ENCODE peak calls at places on chromosomes 6 and 20, in four cellular contexts. H is GM19239; B is activated naive CD4-positive, alpha-beta T cell; N is fibroblast of the conjunctiva. P is an unnamed sample.
A peak's percentile ranks its signal among the peaks of the same experiment; 100 is the strongest.

GRCh38 chr20:63945031-63945658 is 11.1 kb downstream of the UCKL1 start:
- DNase-seq in H (no peak), B (no peak), N (no peak), P (no peak)

GRCh38 chr20:63354636-63355385 is 6.3 kb downstream of the CHRNA4 start:
- DNase-seq in N (no peak), H (no peak), B (no peak), P (no peak)

GRCh38 chr20:33183292-33183691 is 15.3 kb downstream of the BPIFA2 start:
- DNase-seq in H (no peak), B (no peak), N (no peak), P (no peak)

GRCh38 chr6:43242908-43243648 is at the start of gene TTBK1:
- DNase-seq in B (no peak), N (no peak), H (no peak), P (peak; percentile 65)

GRCh38 chr20:17652411-17652810 is 29.6 kb downstream of the RRBP1 start:
- DNase-seq in N (no peak), B (no peak), H (no peak), P (no peak)

GRCh38 chr20:59515013-59515905 is 89.1 kb upstream of the PHACTR3 start:
- DNase-seq in H (no peak), B (no peak), N (peak; percentile 21), P (peak; percentile 64)

GRCh38 chr6:148857817-148858390 is 111.1 kb downstream of the UST start:
- DNase-seq in H (no peak), N (no peak), B (no peak), P (no peak)

GRCh38 chr6:131107166-131107565 is 28.1 kb upstream of the AKAP7 start:
- DNase-seq in N (no peak), B (no peak), H (no peak), P (no peak)

GRCh38 chr20:25499855-25500434 is 85.4 kb downstream of the NINL start:
- DNase-seq in B (no peak), H (no peak), N (no peak), P (no peak)

GRCh38 chr6:145643760-145644159 is 91.6 kb downstream of the EPM2A start:
- DNase-seq in B (no peak), H (no peak), N (no peak), P (no peak)

GRCh38 chr6:84422380-84422968 is 195.0 kb upstream of the CEP162 start:
- DNase-seq in N (peak; percentile 49), B (no peak), H (peak; percentile 1), P (no peak)

GRCh38 chr20:13554706-13555105 is 84.0 kb downstream of the TASP1 start:
- DNase-seq in N (no peak), B (no peak), H (no peak), P (no peak)

GRCh38 chr6:42313941-42314570 is 96.4 kb upstream of the MRPS10 start:
- DNase-seq in N (no peak), B (no peak), H (no peak), P (no peak)

GRCh38 chr6:37175332-37176267 is 5.6 kb downstream of the PIM1 start:
- DNase-seq in N (no peak), B (no peak), H (no peak), P (no peak)

GRCh38 chr20:21613512-21613911 is 92.0 kb upstream of the PAX1 start:
- DNase-seq in H (no peak), N (no peak), B (no peak), P (no peak)

GRCh38 chr6:42025066-42025789 is 25.1 kb upstream of the TAF8 start:
- DNase-seq in N (no peak), B (no peak), H (no peak), P (no peak)

GRCh38 chr6:117309069-117309468 is 43.7 kb downstream of the VGLL2 start:
- DNase-seq in H (no peak), N (no peak), B (no peak), P (no peak)

GRCh38 chr6:107033136-107033535 is 5.1 kb downstream of the MTRES1 start:
- DNase-seq in H (no peak), N (no peak), B (no peak), P (no peak)

GRCh38 chr6:40722553-40723258 is 135.5 kb upstream of the LRFN2 start:
- DNase-seq in B (no peak), H (no peak), N (no peak), P (no peak)

GRCh38 chr6:85390775-85391174 is 59.1 kb upstream of the NT5E start:
- DNase-seq in B (no peak), H (no peak), N (no peak), P (no peak)

GRCh38 chr6:137927777-137928218 is 60.7 kb downstream of the TNFAIP3 start:
- DNase-seq in N (no peak), B (peak; percentile 17), H (no peak), P (no peak)

GRCh38 chr6:157157228-157157627 is 166.1 kb downstream of the TMEM242 start:
- DNase-seq in B (no peak), H (no peak), N (no peak), P (no peak)

GRCh38 chr6:2101213-2101612 is 144.2 kb downstream of the GMDS start:
- DNase-seq in N (no peak), B (no peak), H (no peak), P (no peak)

GRCh38 chr6:33014841-33015634 is 5.6 kb upstream of the HLA-DOA start:
- DNase-seq in N (peak; percentile 82), B (no peak), H (no peak), P (no peak)

P was measured in D721Med.